ENCODE peak calls at places on chromosomes 5 and 9, in four cellular contexts. D is astrocyte of the spinal cord; X is CD8-positive, alpha-beta T cell; K is pancreas. B is an unnamed sample.

GRCh38 chr5:162956570-162956969 is 480.8 kb upstream of the CCNG1 start:
- DNase-seq in D (no peak), X (no peak), K (no peak), B (no peak)

GRCh38 chr9:131608469-131609115 is 63.3 kb downstream of the PRRT1B start:
- DNase-seq in D (peak; percentile 85), X (no peak), K (peak; percentile 70), B (peak; percentile 49)

GRCh38 chr9:87829756-87830155 is 52.9 kb upstream of the SPATA31E1 start:
- DNase-seq in K (no peak), X (no peak), D (peak; percentile 76), B (no peak)

GRCh38 chr9:89419978-89420394 is 77.9 kb downstream of the SEMA4D start:
- DNase-seq in D (no peak), K (no peak), X (peak; percentile 44), B (no peak)

GRCh38 chr9:96553070-96553469 is 66.6 kb downstream of the CDC14B start:
- DNase-seq in K (no peak), X (no peak), D (peak; percentile 85), B (no peak)

GRCh38 chr5:67404261-67405100 is 207.9 kb upstream of the CD180 start:
- DNase-seq in K (no peak), X (no peak), D (peak; percentile 82), B (no peak)

GRCh38 chr9:14096182-14096922 is 217.6 kb downstream of the NFIB start:
- DNase-seq in K (peak; percentile 62), X (no peak), D (peak; percentile 95), B (no peak)

GRCh38 chr5:125554355-125554754 is 807.9 kb upstream of the ZNF608 start:
- DNase-seq in D (no peak), K (no peak), X (no peak), B (no peak)

GRCh38 chr5:16899171-16899570 is 36.9 kb downstream of the MYO10 start:
- DNase-seq in K (no peak), X (no peak), D (no peak), B (no peak)

GRCh38 chr9:129810116-129810515 is 7.1 kb downstream of the TOR1B start:
- DNase-seq in X (no peak), K (no peak), D (no peak), B (no peak)

GRCh38 chr5:42454216-42454995 is 31.2 kb downstream of the GHR start:
- DNase-seq in D (no peak), X (no peak), K (no peak), B (no peak)

GRCh38 chr9:114007991-114008666 is 70.0 kb downstream of the AMBP start:
- DNase-seq in D (no peak), X (no peak), K (peak; percentile 7), B (no peak)

GRCh38 chr9:136726631-136727191 is 14.3 kb downstream of the DIPK1B start:
- DNase-seq in X (peak; percentile 64), D (peak; percentile 8), K (no peak), B (no peak)

GRCh38 chr5:131416729-131417128 is 152.9 kb downstream of the CDC42SE2 start:
- DNase-seq in X (no peak), D (no peak), K (no peak), B (no peak)

GRCh38 chr9:89007568-89007967 is 16.3 kb downstream of the S1PR3 start:
- DNase-seq in D (no peak), K (no peak), X (no peak), B (no peak)

GRCh38 chr9:137320555-137321384 is 18.7 kb upstream of the NRARP start:
- DNase-seq in K (no peak), D (no peak), X (no peak), B (no peak)

GRCh38 chr5:67156976-67157583 is 39.5 kb downstream of the CD180 start:
- DNase-seq in X (peak; percentile 55), K (peak; percentile 41), D (peak; percentile 26), B (no peak)

GRCh38 chr5:54930736-54931135 is 54.7 kb downstream of the ESM1 start:
- DNase-seq in X (no peak), D (no peak), K (no peak), B (no peak)

GRCh38 chr5:5341531-5342292 is 80.8 kb upstream of the ICE1 start:
- DNase-seq in K (no peak), X (no peak), D (no peak), B (no peak)

GRCh38 chr5:94810281-94810680 is 191.8 kb downstream of the SLF1 start:
- DNase-seq in X (no peak), D (no peak), K (no peak), B (no peak)

GRCh38 chr5:167466992-167467391 is 824.5 kb upstream of the WWC1 start:
- DNase-seq in D (no peak), K (no peak), X (no peak), B (no peak)

GRCh38 chr5:83632874-83633273 is 87.8 kb downstream of the HAPLN1 start:
- DNase-seq in D (peak; percentile 79), K (no peak), X (no peak), B (no peak)

GRCh38 chr5:170057311-170057710 is 48.4 kb upstream of the FOXI1 start:
- DNase-seq in K (no peak), D (no peak), X (no peak), B (no peak)

GRCh38 chr5:72185717-72186388 is 78.6 kb downstream of the MAP1B start:
- DNase-seq in X (no peak), K (no peak), D (peak; percentile 58), B (no peak)

GRCh38 chr5:756865-757345 is 27.6 kb downstream of the ZDHHC11B start:
- DNase-seq in X (peak; percentile 5), D (no peak), K (no peak), B (no peak)

GRCh38 chr5:176887252-176887849 is 11.8 kb downstream of the HK3 start:
- DNase-seq in K (no peak), D (no peak), X (no peak), B (no peak)

GRCh38 chr5:33319841-33320240 is 120.9 kb upstream of the TARS1 start:
- DNase-seq in X (no peak), K (no peak), D (peak; percentile 41), B (no peak)

GRCh38 chr9:110659891-110660541 is 8.6 kb upstream of the MUSK start:
- DNase-seq in D (no peak), X (no peak), K (no peak), B (no peak)

GRCh38 chr5:176541338-176542134 is 4.3 kb upstream of the RNF44 start:
- DNase-seq in D (peak; percentile 13), K (no peak), X (peak; percentile 78), B (no peak)

DNA sequence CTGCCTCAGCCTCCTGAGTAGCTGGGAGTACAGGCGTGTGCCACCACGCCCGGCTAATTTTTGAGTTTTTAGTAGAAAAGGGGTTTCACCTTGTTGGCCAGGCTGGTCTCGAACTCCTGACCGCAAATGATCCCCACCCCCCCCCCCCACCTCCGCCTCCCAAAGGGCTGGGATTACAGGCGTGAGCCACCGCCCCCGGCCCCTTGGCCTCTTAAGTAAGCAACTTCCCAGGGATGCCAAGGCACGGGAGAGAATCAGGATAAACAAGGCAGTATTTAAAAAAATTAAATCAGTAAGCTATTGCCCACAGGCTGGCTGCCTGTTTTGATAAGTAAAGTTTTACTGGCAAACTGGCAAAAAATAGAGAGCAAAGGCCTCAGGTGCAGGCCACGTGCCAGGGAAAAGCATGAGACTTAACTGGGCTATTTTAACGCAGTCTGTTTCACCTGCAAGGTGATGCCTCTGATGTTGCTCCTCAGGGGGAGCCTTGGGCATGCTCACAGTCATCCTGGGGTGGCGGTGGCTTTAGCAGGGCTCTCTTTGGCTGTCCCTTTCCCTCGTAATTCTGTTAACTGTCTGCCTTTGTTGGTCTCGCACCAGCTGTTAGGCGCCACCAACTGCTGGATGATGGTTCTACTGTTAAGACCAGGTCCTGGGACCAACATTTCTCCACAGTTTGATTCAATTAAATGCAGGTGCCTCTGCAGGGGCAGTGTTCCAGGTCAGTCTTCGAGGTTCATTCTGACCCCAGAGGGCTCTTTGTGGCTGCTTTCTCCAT is 19.4 kb upstream of the RNF130 start:
- DNase-seq in X (no peak), D (peak; percentile 38), K (peak; percentile 59), B (no peak)
- TF ChIP-seq CTCF in X (peak; percentile 18), D (peak; percentile 50), K (no peak), B (peak; percentile 23)

DNA sequence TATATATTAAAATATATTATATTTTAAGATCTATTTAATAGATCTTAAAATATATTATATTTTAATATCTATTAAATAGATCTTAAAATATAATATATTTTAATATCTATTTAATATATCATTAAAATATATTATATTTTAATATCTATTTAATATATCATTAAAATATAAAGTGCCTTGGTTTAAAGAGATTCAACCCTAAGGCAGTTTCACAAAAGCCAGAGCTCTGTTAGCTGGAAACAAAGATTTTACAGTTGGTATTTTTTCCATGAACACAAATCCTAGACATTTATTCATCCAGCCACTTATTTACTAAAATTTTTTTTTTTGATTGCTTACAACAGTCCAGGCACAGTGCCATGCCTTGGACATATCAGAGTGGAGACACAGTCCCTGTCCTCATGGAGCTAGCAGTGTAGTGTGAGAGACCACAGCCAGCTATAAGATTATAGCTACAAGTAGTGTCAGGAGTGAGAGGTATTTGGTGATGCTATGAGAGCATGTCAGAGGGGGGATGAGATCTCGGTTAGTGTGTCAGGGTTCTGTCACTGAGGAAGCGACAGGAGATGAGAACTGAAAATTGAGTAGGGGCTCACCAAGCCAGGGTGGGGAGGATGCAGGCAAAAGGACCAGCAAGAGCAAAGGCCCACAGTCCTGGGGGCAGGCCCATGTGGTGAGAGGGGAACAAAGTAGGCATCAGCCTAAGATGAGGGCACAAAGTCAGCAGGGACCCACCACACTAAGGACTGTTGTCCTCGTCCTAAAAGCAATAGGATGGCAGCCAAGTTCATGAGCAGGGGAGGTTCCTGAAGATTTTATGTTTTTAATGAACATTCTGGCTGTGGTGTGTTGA is 74.5 kb downstream of the FBXO38 start:
- DNase-seq in X (no peak), K (no peak), D (no peak), B (no peak)
- TF ChIP-seq CTCF in X (no peak), K (no peak), D (no peak), B (no peak)

DNA sequence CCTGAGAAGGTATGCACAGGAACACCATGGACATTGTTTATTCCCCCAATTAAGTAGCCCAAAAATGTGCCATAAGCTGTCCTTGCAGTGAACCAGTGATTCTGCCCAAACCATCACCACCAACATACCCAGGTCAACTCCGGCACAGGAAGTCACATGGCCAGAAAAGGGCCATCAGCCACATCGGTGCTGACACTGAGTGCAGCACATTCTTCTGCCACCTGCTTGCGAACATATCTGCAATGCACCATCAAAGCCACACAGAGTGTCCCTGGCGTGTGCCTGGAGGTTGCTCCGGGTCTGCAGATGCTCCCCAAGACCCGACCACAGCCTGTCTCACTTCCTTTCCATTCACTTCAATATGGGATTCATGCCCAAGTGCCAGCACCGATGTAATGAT is 37.6 kb downstream of the SYK start:
- DNase-seq in X (no peak), K (no peak), D (no peak), B (no peak)
- TF ChIP-seq CTCF in X (no peak), K (no peak), D (no peak), B (no peak)

GRCh38 chr5:31165729-31166128 is 27.8 kb upstream of the CDH6 start:
- DNase-seq in D (no peak), X (no peak), K (no peak), B (no peak)
- TF ChIP-seq CTCF in D (no peak), X (no peak), K (no peak), B (no peak)

GRCh38 chr9:112970939-112971338 is 41.1 kb downstream of the ZNF883 start:
- DNase-seq in K (no peak), D (peak; percentile 10), X (no peak), B (no peak)
- TF ChIP-seq CTCF in K (no peak), D (peak; percentile 15), X (no peak), B (no peak)

DNA sequence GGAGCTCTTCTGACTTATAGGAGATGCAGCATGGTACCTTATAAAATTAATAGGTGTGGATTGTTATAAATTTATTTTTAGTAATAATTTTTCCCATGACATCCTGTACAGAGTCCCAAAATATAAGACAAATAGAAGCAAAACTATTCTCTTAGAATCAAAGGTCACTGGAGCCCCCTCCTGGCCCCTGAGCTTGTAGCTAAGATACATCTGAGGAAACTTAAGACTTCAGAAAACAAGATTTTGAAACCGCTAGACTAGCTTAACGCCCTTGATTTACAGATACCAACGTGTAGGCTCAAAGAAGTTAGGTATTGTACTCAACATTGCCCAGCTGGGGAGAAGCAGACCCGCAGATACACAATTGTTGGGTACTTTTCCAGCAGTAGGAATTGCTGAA is 45.7 kb upstream of the KCNN2 start:
- DNase-seq in X (no peak), D (no peak), K (no peak), B (no peak)
- TF ChIP-seq CTCF in X (no peak), D (no peak), K (no peak), B (no peak)